ENCODE peak calls at places on chromosomes 5 and 9, in four cellular contexts. One of them, this sample, is unnamed.
A peak's percentile ranks its signal among the peaks of the same experiment; 100 is the strongest.

GRCh38 chr9:76472925-76473324 is 13.9 kb downstream of the GCNT1 start:
- DNase-seq in NCI-H1105: no peak
- DNase-seq in NAMALWA: no peak
- DNase-seq in NCI-H345: no peak
- DNase-seq in this sample: peak; percentile 0

GRCh38 chr9:138099803-138100598 is 222.4 kb downstream of the CACNA1B start:
- DNase-seq in NCI-H1105: no peak
- DNase-seq in NAMALWA: no peak
- DNase-seq in NCI-H345: no peak
- DNase-seq in this sample: no peak

GRCh38 chr9:33934188-33934878 is 114.4 kb downstream of the UBAP2 start:
- DNase-seq in NCI-H1105: no peak
- DNase-seq in NAMALWA: no peak
- DNase-seq in NCI-H345: no peak
- DNase-seq in this sample: no peak

GRCh38 chr9:95649801-95650213 is 133.0 kb upstream of the PTCH1 start:
- DNase-seq in NCI-H1105: no peak
- DNase-seq in NAMALWA: no peak
- DNase-seq in NCI-H345: no peak
- DNase-seq in this sample: no peak

GRCh38 chr5:178078197-178078995 is 34.9 kb upstream of the N4BP3 start:
- DNase-seq in NCI-H1105: no peak
- DNase-seq in NAMALWA: no peak
- DNase-seq in NCI-H345: no peak
- DNase-seq in this sample: no peak

GRCh38 chr5:68464424-68464823 is 248.9 kb downstream of the PIK3R1 start:
- DNase-seq in NCI-H1105: no peak
- DNase-seq in NAMALWA: no peak
- DNase-seq in NCI-H345: no peak
- DNase-seq in this sample: no peak

GRCh38 chr5:175847503-175847902 is 23.9 kb upstream of the CPLX2 start:
- DNase-seq in NCI-H1105: no peak
- DNase-seq in NAMALWA: peak; percentile 18
- DNase-seq in NCI-H345: no peak
- DNase-seq in this sample: no peak

GRCh38 chr9:16272766-16273165 is 597.7 kb downstream of the BNC2 start:
- DNase-seq in NCI-H1105: no peak
- DNase-seq in NAMALWA: no peak
- DNase-seq in NCI-H345: no peak
- DNase-seq in this sample: no peak

GRCh38 chr9:120882935-120883607 is 6.1 kb upstream of the PHF19 start:
- DNase-seq in NCI-H1105: no peak
- DNase-seq in NAMALWA: no peak
- DNase-seq in NCI-H345: no peak
- DNase-seq in this sample: no peak

GRCh38 chr9:110650261-110650660 is 18.3 kb upstream of the MUSK start:
- DNase-seq in NCI-H1105: no peak
- DNase-seq in NAMALWA: no peak
- DNase-seq in NCI-H345: no peak
- DNase-seq in this sample: no peak

GRCh38 chr9:121294181-121294743 is 26.3 kb downstream of the GSN start:
- DNase-seq in NCI-H1105: no peak
- DNase-seq in NAMALWA: no peak
- DNase-seq in NCI-H345: no peak
- DNase-seq in this sample: no peak

GRCh38 chr9:124299519-124300090 is 41.9 kb downstream of the NEK6 start:
- DNase-seq in NCI-H1105: no peak
- DNase-seq in NAMALWA: no peak
- DNase-seq in NCI-H345: no peak
- DNase-seq in this sample: no peak

GRCh38 chr9:100561256-100561655 is 16.6 kb upstream of the CAVIN4 start:
- DNase-seq in NCI-H1105: no peak
- DNase-seq in NAMALWA: no peak
- DNase-seq in NCI-H345: no peak
- DNase-seq in this sample: no peak

GRCh38 chr9:35179347-35180271 is 17.8 kb downstream of the UNC13B start:
- DNase-seq in NCI-H1105: no peak
- DNase-seq in NAMALWA: no peak
- DNase-seq in NCI-H345: no peak
- DNase-seq in this sample: no peak

GRCh38 chr5:142432961-142433360 is 108.1 kb upstream of the SPRY4 start:
- DNase-seq in NCI-H1105: no peak
- DNase-seq in NAMALWA: no peak
- DNase-seq in NCI-H345: peak; percentile 39
- DNase-seq in this sample: no peak

GRCh38 chr5:11912-12311 is 80.1 kb upstream of the PLEKHG4B start:
- DNase-seq in NCI-H1105: no peak
- DNase-seq in NAMALWA: no peak
- DNase-seq in NCI-H345: no peak
- DNase-seq in this sample: no peak